ENCODE peak calls at places on chromosomes 3 and 15, in four cellular contexts. G, O, X and W are unnamed samples.

GRCh38 chr3:183536238-183536880 is 19.1 kb downstream of the KLHL6 start:
- DNase-seq in G (no peak), O (no peak), X (no peak), W (no peak)

GRCh38 chr15:70156781-70157261 is 59.1 kb upstream of the TLE3 start:
- DNase-seq in G (no peak), O (no peak), X (peak), W (no peak)

GRCh38 chr3:15367059-15367458 is 34.7 kb upstream of the SH3BP5 start:
- DNase-seq in G (no peak), O (no peak), X (no peak), W (no peak)

GRCh38 chr3:100002599-100003350 is 111.5 kb downstream of the FILIP1L start:
- DNase-seq in G (no peak), O (no peak), X (no peak), W (no peak)

GRCh38 chr3:165196577-165197561 is 685 bp upstream of the SLITRK3 start:
- DNase-seq in G (peak), O (peak), X (no peak), W (no peak)

GRCh38 chr15:38226867-38227266 is 25.8 kb upstream of the SPRED1 start:
- DNase-seq in G (no peak), O (peak), X (no peak), W (no peak)

GRCh38 chr3:141388823-141389617 is 20.7 kb downstream of the ZBTB38 start:
- DNase-seq in G (no peak), O (no peak), X (no peak), W (no peak)

GRCh38 chr15:43329222-43329959 is 982 bp downstream of the LCMT2 start:
- DNase-seq in G (no peak), O (peak), X (no peak), W (no peak)

GRCh38 chr15:73601449-73602425 is 31.5 kb downstream of the NPTN start:
- DNase-seq in G (no peak), O (no peak), X (peak), W (no peak)

GRCh38 chr3:46619845-46620778 is 7.8 kb downstream of the FAM240A start:
- DNase-seq in G (no peak), O (no peak), X (no peak), W (no peak)

GRCh38 chr3:28476194-28476593 is 127.6 kb upstream of the AZI2 start:
- DNase-seq in G (no peak), O (no peak), X (no peak), W (peak)

GRCh38 chr15:85423256-85423655 is 42.9 kb downstream of the AKAP13 start:
- DNase-seq in G (no peak), O (no peak), X (no peak), W (no peak)

GRCh38 chr3:20236603-20237002 is 50.6 kb upstream of the SGO1 start:
- DNase-seq in G (no peak), O (no peak), X (no peak), W (no peak)

GRCh38 chr15:28107111-28107893 is 8.2 kb upstream of the OCA2 start:
- DNase-seq in G (no peak), O (no peak), X (peak), W (no peak)

GRCh38 chr3:13674538-13675185 is 125.7 kb downstream of the FBLN2 start:
- DNase-seq in G (no peak), O (no peak), X (no peak), W (no peak)

GRCh38 chr3:143123353-143123974 is 3.9 kb downstream of the CHST2 start:
- DNase-seq in G (no peak), O (no peak), X (no peak), W (no peak)

GRCh38 chr3:9201278-9201677 is 48.2 kb downstream of the SRGAP3 start:
- DNase-seq in G (no peak), O (no peak), X (no peak), W (no peak)

GRCh38 chr15:58951388-58952060 is 18.0 kb upstream of the SLTM start:
- DNase-seq in G (no peak), O (no peak), X (no peak), W (no peak)

GRCh38 chr15:35362195-35362829 is 183.7 kb downstream of the DPH6 start:
- DNase-seq in G (no peak), O (no peak), X (no peak), W (no peak)

GRCh38 chr3:114551770-114552526 is 258.1 kb downstream of the TIGIT start:
- DNase-seq in G (no peak), O (no peak), X (no peak), W (no peak)

GRCh38 chr3:186097663-186098451 is 11.0 kb downstream of the ETV5 start:
- DNase-seq in G (peak), O (peak), X (peak), W (no peak)

GRCh38 chr15:83762367-83762766 is 108.4 kb downstream of the ADAMTSL3 start:
- DNase-seq in G (no peak), O (no peak), X (no peak), W (no peak)

GRCh38 chr15:74378853-74379252 is 11.4 kb upstream of the CYP11A1 start:
- DNase-seq in G (peak), O (no peak), X (no peak), W (no peak)

GRCh38 chr3:196486263-196486662 is 17.3 kb downstream of the RNF168 start:
- DNase-seq in G (no peak), O (no peak), X (no peak), W (no peak)
- TF ChIP-seq CTCF in G (peak), O (peak), X (peak), W (peak)

GRCh38 chr3:61893840-61894566 is 332.6 kb downstream of the PTPRG start:
- DNase-seq in G (no peak), O (no peak), X (no peak), W (no peak)

GRCh38 chr3:61896251-61896650 is 334.9 kb downstream of the PTPRG start:
- DNase-seq in G (no peak), O (no peak), X (no peak), W (no peak)

GRCh38 chr3:61897848-61898247 is 336.5 kb downstream of the PTPRG start:
- DNase-seq in G (no peak), O (no peak), X (no peak), W (no peak)

GRCh38 chr3:61892881-61893280 is 331.5 kb downstream of the PTPRG start:
- DNase-seq in G (no peak), O (no peak), X (no peak), W (no peak)

DNA sequence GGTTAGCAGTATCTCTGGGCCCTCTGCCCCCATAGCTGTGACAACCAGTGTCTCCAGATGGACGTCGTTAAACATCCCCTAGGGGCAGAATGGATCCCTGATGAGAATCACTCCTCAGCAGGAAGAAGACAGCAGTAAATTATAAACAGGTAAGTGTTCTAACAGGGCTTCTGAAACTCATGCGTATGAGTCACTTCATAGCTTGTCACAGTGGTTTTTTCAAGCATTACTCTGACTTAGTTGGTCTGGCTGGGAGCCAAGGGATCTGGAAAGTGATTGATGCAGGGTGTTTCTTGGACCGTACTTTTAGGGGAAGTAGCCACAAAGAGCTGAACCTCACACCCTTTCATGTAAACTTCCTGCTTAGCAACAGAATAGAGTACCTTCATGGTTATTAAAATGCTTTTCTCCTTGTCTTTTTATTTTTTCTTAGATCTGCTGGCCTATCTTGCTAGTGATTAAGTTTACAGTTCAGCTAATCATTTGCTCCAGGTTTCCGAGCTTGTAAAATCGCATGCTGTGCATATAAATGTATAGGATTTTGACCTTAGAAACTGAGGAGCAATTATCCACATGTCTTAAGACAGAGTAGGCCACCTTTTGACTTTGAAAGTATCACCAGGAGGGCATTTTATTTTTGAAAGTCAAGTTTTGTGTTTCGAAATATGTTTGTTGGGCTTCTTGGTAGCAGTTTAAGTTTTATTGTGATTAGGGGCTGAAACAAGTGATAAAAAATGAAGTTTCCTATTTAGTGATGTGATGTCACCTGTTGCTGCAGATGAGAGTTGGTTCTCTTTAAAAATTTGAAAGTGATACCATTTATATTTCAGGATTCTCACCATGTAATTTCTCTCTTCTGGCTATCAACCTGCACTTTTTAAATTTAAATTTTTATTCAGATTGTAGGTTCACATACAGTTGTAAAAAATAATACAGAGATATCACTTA is 333.9 kb downstream of the PTPRG start:
- DNase-seq in G (no peak), O (no peak), X (peak), W (no peak)
- TF ChIP-seq CTCF in G (no peak), O (no peak), X (peak), W (no peak)

GRCh38 chr3:17910922-17911321 is 168.5 kb upstream of the TBC1D5 start:
- DNase-seq in G (no peak), O (no peak), X (no peak), W (no peak)

GRCh38 chr3:17915341-17915740 is 172.9 kb upstream of the TBC1D5 start:
- DNase-seq in G (no peak), O (no peak), X (no peak), W (no peak)

GRCh38 chr3:17913349-17913748 is 170.9 kb upstream of the TBC1D5 start:
- DNase-seq in G (no peak), O (no peak), X (no peak), W (no peak)

GRCh38 chr3:17908399-17909191 is 166.2 kb upstream of the TBC1D5 start:
- DNase-seq in G (no peak), O (no peak), X (no peak), W (no peak)

GRCh38 chr3:17912011-17912760 is 169.8 kb upstream of the TBC1D5 start:
- DNase-seq in G (no peak), O (no peak), X (no peak), W (no peak)
- TF ChIP-seq CTCF in G (no peak), O (no peak), X (no peak), W (no peak)

DNA sequence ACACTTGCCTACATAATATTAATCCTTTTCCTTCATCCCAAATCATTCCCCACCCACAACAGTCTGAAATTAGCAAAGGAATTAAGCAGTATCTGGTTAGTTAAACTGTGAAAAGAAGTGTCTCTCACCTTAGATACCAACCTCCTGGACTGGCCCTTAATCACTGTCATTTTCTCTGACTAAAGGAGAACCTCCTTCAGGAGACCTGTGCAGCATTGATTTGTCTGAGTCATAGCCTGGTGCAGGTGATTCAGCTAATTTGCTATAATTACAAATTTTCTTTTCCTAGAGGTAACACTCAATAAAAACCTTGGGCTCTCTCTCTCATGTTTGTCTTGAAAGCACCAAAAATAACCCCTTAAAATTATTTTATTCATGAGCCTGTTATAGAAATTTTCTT is 279.8 kb upstream of the SEMA6D start:
- DNase-seq in G (no peak), O (no peak), X (no peak), W (no peak)
- TF ChIP-seq CTCF in G (no peak), O (no peak), X (no peak), W (no peak)

DNA sequence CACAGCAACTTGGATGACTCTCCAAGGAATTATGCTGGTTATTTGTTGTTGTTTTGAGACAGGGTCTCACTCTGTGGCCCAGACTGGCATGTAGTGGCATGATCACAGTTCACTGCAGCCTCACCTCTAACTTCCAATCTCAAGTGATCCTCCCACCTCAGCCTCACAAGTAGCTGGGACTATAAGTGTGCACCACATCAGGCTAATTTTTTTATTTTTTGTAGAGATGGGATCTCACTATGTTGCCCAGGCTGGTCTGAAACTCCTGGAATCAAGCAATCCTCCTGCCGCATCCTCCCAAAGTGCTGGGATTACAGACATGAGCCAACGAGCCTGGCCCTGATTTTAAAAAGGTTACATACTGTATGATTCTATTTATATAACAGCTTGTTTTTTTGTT is 63.0 kb downstream of the RBPMS2 start:
- DNase-seq in G (no peak), O (no peak), X (no peak), W (no peak)
- TF ChIP-seq CTCF in G (no peak), O (no peak), X (no peak), W (no peak)

GRCh38 chr15:91068966-91069365 is 31.1 kb upstream of the SV2B start:
- DNase-seq in G (no peak), O (no peak), X (no peak), W (no peak)
- TF ChIP-seq CTCF in G (no peak), O (no peak), X (peak), W (peak)

DNA sequence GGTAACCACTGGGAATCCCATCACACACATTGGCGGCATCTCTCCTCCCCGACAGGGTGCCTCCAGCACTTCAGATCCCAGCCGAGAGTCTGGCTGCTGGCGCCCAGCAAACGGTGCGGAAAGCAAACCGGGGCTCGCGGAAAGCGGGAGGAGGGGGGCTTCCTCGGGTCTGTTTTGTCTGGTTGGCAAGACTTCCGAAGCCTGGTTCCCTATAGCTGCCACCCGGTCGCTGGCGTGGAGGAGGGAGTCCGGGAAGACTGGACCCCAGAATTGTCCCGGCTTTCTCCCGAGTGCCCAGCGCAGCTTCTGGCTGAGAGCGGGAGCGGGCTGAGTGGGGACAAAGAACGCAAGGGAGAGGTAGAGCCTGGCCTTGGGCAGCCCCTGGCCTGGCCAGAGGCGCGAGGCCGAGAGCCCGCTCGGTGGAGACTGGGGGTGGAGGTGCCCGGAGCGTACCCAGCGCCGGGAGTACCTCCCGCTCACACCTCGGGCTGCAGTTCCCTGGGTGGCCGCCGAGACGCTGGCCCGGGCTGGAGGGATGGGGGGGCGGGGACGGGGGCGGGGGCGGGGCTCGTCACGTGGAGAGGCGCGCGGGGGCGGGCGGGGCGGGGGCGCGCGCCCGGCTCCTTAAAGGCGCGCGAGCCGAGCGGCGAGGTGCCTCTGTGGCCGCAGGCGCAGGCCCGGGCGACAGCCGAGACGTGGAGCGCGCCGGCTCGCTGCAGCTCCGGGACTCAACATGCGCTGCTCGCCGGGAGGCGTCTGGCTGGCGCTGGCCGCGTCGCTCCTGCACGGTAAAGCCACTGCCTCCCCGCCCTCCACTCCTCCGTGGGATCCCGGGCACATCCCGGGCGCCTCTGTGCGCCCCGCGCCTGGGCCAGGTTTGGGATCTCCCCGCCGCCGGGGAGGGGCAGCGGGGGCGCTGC is at the start of gene CHRNA7:
- DNase-seq in G (peak), O (peak), X (peak), W (peak)
- TF ChIP-seq CTCF in G (peak), O (peak), X (peak), W (no peak)

DNA sequence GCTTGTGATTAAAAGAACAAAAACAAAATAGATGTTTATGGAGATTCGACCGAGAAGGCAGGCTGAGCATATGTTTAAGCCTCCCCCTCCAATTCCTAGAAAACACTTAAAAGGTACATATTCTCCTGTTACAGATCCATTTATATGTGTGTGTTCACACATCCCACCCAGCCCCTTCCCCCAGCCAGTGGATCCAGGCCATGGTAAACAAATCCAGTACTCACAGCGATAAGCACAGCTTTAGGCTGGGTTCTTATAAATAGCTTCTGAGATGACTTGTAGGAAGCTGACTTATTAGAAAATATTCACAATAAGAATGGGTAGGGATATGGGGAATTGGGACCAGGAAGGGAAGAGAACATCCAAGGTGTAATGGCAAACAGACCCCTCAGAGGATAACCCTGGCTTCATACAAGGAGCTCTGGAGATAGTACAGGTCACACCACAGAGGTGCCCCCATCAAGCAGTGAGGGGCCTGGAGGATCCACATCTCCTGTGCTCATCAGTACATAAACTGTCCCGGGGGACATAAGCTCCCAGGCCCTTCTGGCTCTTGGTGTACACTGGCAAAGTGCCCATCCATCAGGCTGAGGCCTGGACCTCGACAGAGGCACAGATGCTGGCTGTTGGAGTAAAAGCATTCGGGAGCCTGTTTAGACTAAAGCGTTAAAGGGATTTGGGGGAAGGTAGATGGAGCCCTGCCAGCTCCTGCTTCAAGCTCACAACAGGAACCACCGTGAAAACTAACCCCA is 70.0 kb upstream of the UBE2E1 start:
- DNase-seq in G (no peak), O (no peak), X (peak), W (no peak)
- TF ChIP-seq CTCF in G (no peak), O (no peak), X (no peak), W (no peak)

DNA sequence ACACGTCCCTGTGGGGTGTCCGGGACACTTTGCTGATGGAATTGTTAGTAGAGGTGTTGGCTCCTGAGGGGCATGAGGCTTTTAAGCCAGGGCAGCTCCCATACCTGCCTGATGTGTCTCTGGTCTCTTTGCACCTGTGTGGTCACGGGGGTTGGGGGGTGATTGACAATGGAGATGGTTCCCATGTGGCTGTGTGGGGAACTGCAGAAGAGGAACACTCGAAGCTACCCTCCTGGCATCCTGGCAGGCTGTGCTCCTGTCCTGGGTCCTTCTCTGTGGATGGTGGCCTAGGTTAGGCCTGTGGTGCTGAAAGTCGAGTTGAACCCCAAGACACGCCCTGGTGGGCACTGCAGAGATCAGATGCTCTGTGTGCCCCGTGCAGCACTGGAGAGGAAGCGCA is 73.4 kb downstream of the HMCES start:
- DNase-seq in G (no peak), O (no peak), X (no peak), W (no peak)
- TF ChIP-seq CTCF in G (no peak), O (peak), X (no peak), W (no peak)

DNA sequence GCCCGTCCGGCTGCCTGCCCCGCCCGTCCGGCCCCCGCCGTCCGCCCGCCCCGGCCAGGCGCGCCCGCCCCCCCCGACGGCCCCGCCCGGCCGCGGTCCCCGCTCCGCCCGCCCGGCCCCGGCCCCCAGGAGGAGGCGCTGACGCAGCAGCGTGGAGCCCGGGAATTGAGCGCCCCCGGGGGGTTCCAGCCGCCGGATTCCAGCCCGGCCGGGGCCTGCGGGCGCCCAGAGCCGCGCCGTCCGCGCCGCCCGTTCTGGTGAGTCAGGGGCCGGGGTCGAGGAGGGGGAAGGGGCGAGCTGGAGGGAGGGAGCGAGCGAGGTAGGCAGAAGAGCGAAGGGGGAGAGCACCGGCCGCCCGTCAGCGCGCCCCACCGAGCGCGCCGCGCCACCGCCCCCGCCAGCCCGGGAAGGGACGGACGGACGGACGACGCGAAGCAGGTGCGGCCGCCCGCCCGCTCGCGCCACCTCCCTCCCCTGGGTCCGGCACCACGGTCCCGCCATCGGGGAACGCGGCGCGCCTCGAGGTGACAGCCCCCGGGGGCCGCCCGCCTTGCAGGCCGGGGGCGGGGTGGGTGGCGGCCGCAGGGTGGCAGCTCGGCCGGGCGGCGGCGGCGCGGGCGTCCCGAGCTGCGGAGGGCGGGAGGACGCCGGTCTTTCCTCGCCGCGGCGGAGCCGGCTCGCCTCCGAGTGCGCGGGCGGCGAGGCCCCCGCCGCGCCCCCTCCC is 421 bp downstream of the BAHD1 start:
- DNase-seq in G (peak), O (peak), X (no peak), W (no peak)
- TF ChIP-seq CTCF in G (peak), O (no peak), X (no peak), W (peak)